ENCODE peak calls at places on chromosomes 1 and 21, in five cellular contexts. M is GM06990, X is mucosa of descending colon, N is left ventricle myocardium inferior, S is right lobe of liver. I is an unnamed sample.

GRCh38 chr21:17901458-17902092 is 82.4 kb upstream of the C21orf91 start:
- DNase-seq in M (peak; percentile 20), X (no peak), N (no peak), S (no peak), I (no peak)

GRCh38 chr1:186079084-186079684 is 295.9 kb downstream of the TPR start:
- DNase-seq in M (no peak), X (no peak), N (no peak), S (no peak), I (no peak)

GRCh38 chr1:162905174-162905573 is 44.2 kb upstream of the CCDC190 start:
- DNase-seq in M (no peak), X (no peak), N (no peak), S (no peak), I (no peak)

GRCh38 chr1:63004868-63005267 is 220.9 kb downstream of the ATG4C start:
- DNase-seq in M (no peak), X (no peak), N (no peak), S (no peak), I (peak; percentile 66)

GRCh38 chr21:38743772-38744529 is 61.8 kb upstream of the ETS2 start:
- DNase-seq in M (no peak), X (no peak), N (peak; percentile 23), S (no peak), I (no peak)

GRCh38 chr1:232477728-232478127 is 152.2 kb downstream of the SIPA1L2 start:
- DNase-seq in M (no peak), X (no peak), N (no peak), S (no peak), I (no peak)

GRCh38 chr21:14545906-14546480 is at the start of gene SAMSN1:
- DNase-seq in M (no peak), X (peak; percentile 49), N (no peak), S (peak; percentile 54), I (no peak)

GRCh38 chr1:235246022-235246948 is 81.7 kb downstream of the ARID4B start:
- DNase-seq in M (peak; percentile 29), X (no peak), N (no peak), S (no peak), I (no peak)

GRCh38 chr1:175169305-175170018 is 23.1 kb downstream of the KIAA0040 start:
- DNase-seq in M (no peak), X (no peak), N (no peak), S (no peak), I (no peak)

GRCh38 chr1:231200417-231201031 is 38.7 kb downstream of the TRIM67 start:
- DNase-seq in M (no peak), X (no peak), N (no peak), S (no peak), I (no peak)

GRCh38 chr1:51070640-51071039 is 31.4 kb upstream of the C1orf185 start:
- DNase-seq in M (no peak), X (no peak), N (no peak), S (no peak), I (no peak)

GRCh38 chr1:78673120-78673519 is 23.5 kb downstream of the IFI44 start:
- DNase-seq in M (no peak), X (no peak), N (no peak), S (no peak), I (no peak)

GRCh38 chr1:30415171-30415940 is 308.0 kb downstream of the MATN1 start:
- DNase-seq in M (no peak), X (no peak), N (no peak), S (no peak), I (peak; percentile 48)

GRCh38 chr1:238108417-238108816 is 217.7 kb upstream of the ZP4 start:
- DNase-seq in M (no peak), X (no peak), N (no peak), S (no peak), I (no peak)

GRCh38 chr1:228037401-228038386 is 30.9 kb downstream of the WNT3A start:
- DNase-seq in M (peak; percentile 60), X (peak; percentile 45), N (no peak), S (no peak), I (peak; percentile 92)

GRCh38 chr1:109977657-109978378 is 6.7 kb upstream of the AHCYL1 start:
- DNase-seq in M (no peak), X (peak; percentile 55), N (peak; percentile 75), S (no peak), I (no peak)

GRCh38 chr1:42333662-42334239 is 1.3 kb downstream of the FOXJ3 start:
- DNase-seq in M (no peak), X (no peak), N (no peak), S (no peak), I (no peak)

GRCh38 chr1:42330215-42330614 is 4.8 kb downstream of the FOXJ3 start:
- DNase-seq in M (no peak), X (no peak), N (no peak), S (no peak), I (no peak)

GRCh38 chr1:42335050-42335808 is at the start of gene FOXJ3:
- DNase-seq in M (peak; percentile 98), X (peak; percentile 95), N (peak; percentile 93), S (peak; percentile 94), I (peak; percentile 94)

GRCh38 chr1:42334240-42335049 is 590 bp downstream of the FOXJ3 start:
- DNase-seq in M (no peak), X (peak; percentile 76), N (peak; percentile 53), S (peak; percentile 67), I (peak; percentile 91)

DNA sequence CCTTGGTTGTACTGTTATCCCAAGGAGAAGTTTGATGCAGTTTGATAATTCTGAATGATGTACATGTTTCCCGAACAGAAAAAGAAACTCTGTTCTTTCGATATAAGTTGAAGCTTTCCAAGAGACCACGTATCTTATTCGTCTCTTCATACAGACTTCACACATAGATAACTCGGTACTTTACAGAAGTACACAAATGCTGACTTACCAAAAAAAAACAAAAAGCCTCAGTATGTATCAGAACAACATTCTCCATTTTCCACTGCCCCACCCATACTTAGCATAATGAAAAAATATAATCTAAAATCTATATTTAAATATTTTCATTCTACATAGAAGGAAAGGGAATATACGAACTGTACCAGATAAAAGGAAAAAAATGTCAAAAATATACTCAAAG is 2.2 kb downstream of the FOXJ3 start:
- DNase-seq in M (no peak), X (no peak), N (no peak), S (no peak), I (no peak)
- H3K4me3 ChIP-seq in M (peak overlapping the region; percentile 89), X (no peak overlapping the region), N (peak overlapping the region; percentile 95), S (no peak overlapping the region), I (no peak overlapping the region)

GRCh38 chr1:246629976-246630375 is 63.7 kb downstream of the CNST start:
- DNase-seq in M (no peak), X (no peak), N (no peak), S (no peak), I (no peak)
- H3K36me3 ChIP-seq in M (no peaks in the 10 kb centered on the region), X (no peaks in the 10 kb centered on the region), N (peaks cover 41% of the 10 kb centered on the region), S (peaks cover 13% of the 10 kb centered on the region), I (peaks cover 1% of the 10 kb centered on the region)

GRCh38 chr1:28328228-28328648 is 602 bp upstream of the MED18 start:
- DNase-seq in M (peak; percentile 19), X (no peak), N (no peak), S (no peak), I (no peak)
- H3K4me3 ChIP-seq in M (peak overlapping the region; percentile 62), X (no peak overlapping the region), N (peak overlapping the region; percentile 81), S (peak overlapping the region; percentile 61), I (peak overlapping the region; percentile 66)

GRCh38 chr1:112699425-112700144 is 7.3 kb downstream of the RHOC start:
- DNase-seq in M (no peak), X (no peak), N (no peak), S (no peak), I (no peak)

GRCh38 chr1:112698366-112699310 is 8.3 kb downstream of the RHOC start:
- DNase-seq in M (no peak), X (peak; percentile 85), N (no peak), S (peak; percentile 88), I (no peak)

GRCh38 chr1:112696578-112697320 is 10.2 kb downstream of the RHOC start:
- DNase-seq in M (no peak), X (no peak), N (no peak), S (no peak), I (no peak)

GRCh38 chr1:112695276-112695675 is 11.7 kb downstream of the RHOC start:
- DNase-seq in M (no peak), X (no peak), N (no peak), S (no peak), I (no peak)

GRCh38 chr1:112697781-112698201 is 9.1 kb downstream of the RHOC start:
- DNase-seq in M (no peak), X (no peak), N (no peak), S (no peak), I (no peak)
- H3K36me3 ChIP-seq in M (peaks cover 38% of the 10 kb centered on the region), X (peaks cover 4% of the 10 kb centered on the region), N (peaks cover 79% of the 10 kb centered on the region), S (peaks cover 32% of the 10 kb centered on the region), I (peaks cover 17% of the 10 kb centered on the region)

GRCh38 chr1:40391688-40392145 is 18.2 kb downstream of the SMAP2 start:
- DNase-seq in M (no peak), X (no peak), N (no peak), S (no peak), I (no peak)

GRCh38 chr1:40393173-40393572 is 19.6 kb downstream of the SMAP2 start:
- DNase-seq in M (no peak), X (no peak), N (no peak), S (no peak), I (no peak)

GRCh38 chr1:40389871-40390560 is 16.5 kb downstream of the SMAP2 start:
- DNase-seq in M (no peak), X (no peak), N (no peak), S (no peak), I (no peak)

GRCh38 chr1:40390857-40391256 is 17.3 kb downstream of the SMAP2 start:
- DNase-seq in M (no peak), X (no peak), N (no peak), S (no peak), I (no peak)

GRCh38 chr1:40392206-40392605 is 18.7 kb downstream of the SMAP2 start:
- DNase-seq in M (no peak), X (no peak), N (no peak), S (no peak), I (no peak)
- H3K4me3 ChIP-seq in M (no peak overlapping the region), X (no peak overlapping the region), N (no peak overlapping the region), S (no peak overlapping the region), I (no peak overlapping the region)

DNA sequence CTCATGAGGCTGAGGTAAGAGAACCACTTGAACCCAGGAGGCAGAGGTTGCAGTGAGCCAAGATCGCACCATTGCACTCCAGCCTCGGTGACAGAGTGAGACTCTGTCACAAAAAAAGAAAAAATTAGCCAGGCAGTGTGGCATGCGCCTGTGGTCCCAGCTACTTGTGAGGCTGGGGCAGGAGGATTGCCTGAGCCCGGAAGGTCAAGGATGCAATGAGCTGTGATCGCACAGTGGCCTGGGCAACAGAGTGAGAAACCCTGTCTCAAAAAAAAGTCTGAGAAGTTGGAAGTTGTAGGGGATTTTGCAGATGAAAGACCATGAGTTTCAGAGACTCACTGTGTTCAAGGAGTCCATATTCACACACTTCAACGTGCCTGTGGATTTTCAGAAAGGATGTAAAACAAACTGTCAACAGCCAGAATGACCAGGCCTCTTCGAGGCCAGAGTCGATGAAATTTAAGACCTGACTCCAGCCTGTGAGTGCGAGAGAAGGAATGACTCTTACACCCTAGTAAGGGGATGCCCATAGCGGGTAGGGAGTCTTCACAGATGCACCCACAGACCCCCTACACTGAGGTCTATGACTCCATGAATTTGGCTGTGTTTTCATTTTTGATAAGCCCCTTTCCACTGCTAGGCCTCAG is 2.2 kb downstream of the S100A13 start:
- DNase-seq in M (no peak), X (peak; percentile 19), N (no peak), S (peak; percentile 13), I (no peak)
- H3K36me3 ChIP-seq in M (no peaks in the 10 kb centered on the region), X (no peaks in the 10 kb centered on the region), N (peaks cover 46% of the 10 kb centered on the region), S (no peaks in the 10 kb centered on the region), I (no peaks in the 10 kb centered on the region)

DNA sequence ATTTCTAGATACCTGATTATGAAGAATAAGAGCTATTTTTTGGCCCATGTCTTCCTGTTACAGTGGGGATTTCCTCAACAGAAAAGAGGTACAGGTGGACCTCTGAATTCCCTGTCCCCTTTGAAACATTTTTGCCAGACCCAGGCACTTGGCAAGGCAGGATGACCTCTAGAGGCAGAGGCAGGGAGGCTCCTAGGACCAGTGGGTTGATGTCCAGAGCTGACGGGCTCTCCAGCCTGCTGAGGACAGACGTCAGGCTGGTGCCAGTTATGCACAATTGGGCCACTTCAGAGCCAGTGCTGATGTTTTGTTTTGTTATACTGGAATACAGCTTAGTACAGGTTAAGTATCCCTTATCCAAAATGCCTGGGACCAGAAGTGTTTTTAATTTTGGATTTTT is 18.5 kb upstream of the A3GALT2 start:
- DNase-seq in M (no peak), X (no peak), N (no peak), S (no peak), I (no peak)
- H3K4me3 ChIP-seq in M (no peak overlapping the region), X (no peak overlapping the region), N (peak overlapping the region; percentile 47), S (no peak overlapping the region), I (no peak overlapping the region)